ENCODE peak calls at places on chromosomes 2 and 18, in nine cellular contexts. X is esophagus muscularis mucosa, J is ovary, U is A549, E is heart left ventricle, G is transverse colon, N is right lobe of liver, S is adrenal gland, A is HCT116. R is an unnamed sample.

GRCh38 chr18:30623401-30624065 is 419.0 kb downstream of the DSC3 start:
- DNase-seq in X (no peak), J (no peak), U (no peak), E (no peak), G (no peak), N (no peak), S (no peak), A (no peak), R (no peak)

GRCh38 chr18:71529708-71530303 is 1014.3 kb downstream of the CBLN2 start:
- DNase-seq in X (no peak), J (no peak), U (no peak), E (no peak), G (no peak), N (no peak), S (no peak), A (no peak), R (no peak)

GRCh38 chr2:35989523-35989922 is 366.1 kb upstream of the CRIM1 start:
- DNase-seq in X (no peak), J (no peak), U (peak; percentile 29), E (no peak), G (no peak), N (no peak), S (no peak), A (no peak), R (no peak)

GRCh38 chr18:72942766-72943165 is 75.0 kb upstream of the NETO1 start:
- DNase-seq in X (no peak), J (no peak), U (no peak), E (no peak), G (no peak), N (no peak), S (no peak), A (no peak), R (no peak)

GRCh38 chr2:237305579-237305978 is 108.4 kb downstream of the COL6A3 start:
- DNase-seq in X (no peak), J (no peak), U (no peak), E (no peak), G (no peak), N (no peak), S (no peak), A (no peak), R (no peak)

GRCh38 chr2:154261473-154262027 is 389.8 kb downstream of the GALNT13 start:
- DNase-seq in X (no peak), J (no peak), U (no peak), E (no peak), G (no peak), N (no peak), S (no peak), A (no peak), R (no peak)

GRCh38 chr2:3465844-3466481 is 53.4 kb downstream of the ADI1 start:
- DNase-seq in X (no peak), J (no peak), U (peak; percentile 52), E (no peak), G (no peak), N (no peak), S (peak; percentile 56), A (no peak), R (no peak)

GRCh38 chr2:44771510-44771909 is 170.0 kb upstream of the SIX3 start:
- DNase-seq in X (no peak), J (no peak), U (no peak), E (no peak), G (no peak), N (no peak), S (no peak), A (no peak), R (no peak)

GRCh38 chr2:215105607-215106354 is 32.6 kb downstream of the ABCA12 start:
- DNase-seq in X (no peak), J (no peak), U (peak; percentile 5), E (no peak), G (no peak), N (no peak), S (no peak), A (no peak), R (no peak)

GRCh38 chr2:85470850-85471800 is 52.6 kb downstream of the SH2D6 start:
- DNase-seq in X (no peak), J (peak; percentile 48), U (peak; percentile 85), E (no peak), G (peak; percentile 60), N (peak; percentile 75), S (no peak), A (no peak), R (no peak)

GRCh38 chr18:7300971-7301553 is 70.2 kb downstream of the LRRC30 start:
- DNase-seq in X (no peak), J (no peak), U (no peak), E (no peak), G (no peak), N (no peak), S (no peak), A (no peak), R (no peak)

GRCh38 chr18:51522338-51522737 is 324.9 kb upstream of the MEX3C start:
- DNase-seq in X (peak; percentile 91), J (no peak), U (no peak), E (no peak), G (no peak), N (no peak), S (no peak), A (no peak), R (no peak)

GRCh38 chr18:23877371-23877770 is 137.2 kb upstream of the TTC39C start:
- DNase-seq in X (no peak), J (no peak), U (no peak), E (no peak), G (no peak), N (no peak), S (no peak), A (no peak), R (no peak)

GRCh38 chr18:68220458-68220857 is 494.4 kb downstream of the TMX3 start:
- DNase-seq in X (no peak), J (no peak), U (no peak), E (no peak), G (no peak), N (no peak), S (no peak), A (no peak), R (no peak)

GRCh38 chr18:76498064-76498463 is 3.0 kb upstream of the ZNF516 start:
- DNase-seq in X (no peak), J (no peak), U (no peak), E (no peak), G (no peak), N (no peak), S (no peak), A (no peak), R (no peak)

GRCh38 chr18:48949051-48949605 is 1.6 kb downstream of the SMAD7 start:
- DNase-seq in X (no peak), J (peak; percentile 67), U (no peak), E (peak; percentile 69), G (peak; percentile 82), N (peak; percentile 59), S (peak; percentile 54), A (no peak), R (no peak)

GRCh38 chr2:149000168-149000938 is 38.1 kb upstream of the LYPD6B start:
- DNase-seq in X (no peak), J (no peak), U (no peak), E (no peak), G (no peak), N (no peak), S (no peak), A (no peak), R (no peak)

GRCh38 chr2:96470636-96471035 is 34.5 kb downstream of the NEURL3 start:
- DNase-seq in X (no peak), J (peak; percentile 59), U (peak; percentile 55), E (peak; percentile 57), G (peak; percentile 59), N (peak; percentile 74), S (peak; percentile 56), A (no peak), R (no peak)

GRCh38 chr2:42693013-42693575 is 70.8 kb downstream of the OXER1 start:
- DNase-seq in X (no peak), J (no peak), U (no peak), E (no peak), G (no peak), N (no peak), S (no peak), A (no peak), R (no peak)

GRCh38 chr2:207836526-207837133 is 66.9 kb upstream of the FZD5 start:
- DNase-seq in X (no peak), J (no peak), U (no peak), E (peak; percentile 50), G (peak; percentile 55), N (no peak), S (peak; percentile 51), A (no peak), R (no peak)

DNA sequence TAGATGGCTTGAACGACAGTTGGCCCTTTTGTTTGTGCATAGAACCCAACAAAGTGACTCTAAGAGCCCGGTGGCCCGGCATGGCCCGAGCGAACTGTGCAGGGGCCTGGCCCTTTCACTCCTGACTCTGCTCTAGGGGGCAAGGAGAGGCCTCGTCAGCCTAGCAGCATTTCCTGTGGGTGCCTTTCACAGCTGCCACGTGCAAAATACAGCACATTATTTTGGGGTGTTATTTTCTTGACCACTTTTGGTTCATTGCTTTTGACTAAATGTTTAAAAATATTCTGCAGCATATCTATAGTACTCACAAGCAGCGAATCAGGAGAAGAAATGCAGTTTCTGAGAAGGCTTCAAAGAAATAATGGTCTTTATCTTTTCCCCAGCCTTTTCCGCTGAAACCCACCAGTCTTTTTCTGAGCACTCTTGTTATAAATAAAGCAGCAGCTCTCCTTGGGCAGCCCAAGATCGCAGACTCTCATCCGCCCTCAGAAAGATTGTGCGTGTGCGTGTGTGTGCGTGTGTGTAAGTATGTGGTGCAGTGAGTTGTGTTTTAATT is 31.3 kb downstream of the DGKD start:
- DNase-seq in X (no peak), J (no peak), U (no peak), E (no peak), G (no peak), N (no peak), S (no peak), A (no peak), R (no peak)
- TF ChIP-seq POLR2A in X (no peak), J (no peak), U (no peak), E (no peak), G (no peak), N (no peak), S (no peak), A (no peak), R (no peak)

DNA sequence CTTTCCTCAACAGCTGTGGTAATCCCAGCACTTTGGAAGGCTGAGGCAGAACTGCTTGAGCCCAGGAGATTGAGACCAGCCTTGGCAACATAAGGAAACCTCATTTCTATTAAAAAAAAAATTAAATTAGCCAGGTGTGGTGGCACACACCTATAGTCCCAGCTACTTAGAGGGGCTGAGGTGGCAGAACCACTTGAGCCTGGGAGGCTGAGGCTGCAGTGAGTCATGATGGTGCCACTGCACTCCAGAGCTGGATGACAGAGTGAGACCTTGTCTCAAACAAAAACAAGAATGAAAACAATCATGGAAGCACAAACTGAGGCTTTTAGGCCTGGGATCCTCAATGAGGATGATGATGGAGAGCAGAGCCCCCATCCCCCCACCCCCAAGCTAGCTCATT is 19.8 kb downstream of the GAREM1 start:
- DNase-seq in X (no peak), J (no peak), U (no peak), E (no peak), G (no peak), N (no peak), S (peak; percentile 64), A (no peak), R (no peak)
- H3K4me3 ChIP-seq in X (no peak overlapping the region), J (no peak overlapping the region), U (no peak overlapping the region), E (no peak overlapping the region), G (no peak overlapping the region), N (no peak overlapping the region), S (no peak overlapping the region), A (no peak overlapping the region), R (no peak overlapping the region)

GRCh38 chr2:200888719-200889625 is at the start of the genes NIF3L1 and PPIL3:
- DNase-seq in X (peak; percentile 99), J (peak; percentile 96), U (peak; percentile 99), E (peak; percentile 96), G (peak; percentile 97), N (peak; percentile 96), S (peak; percentile 98), A (peak; percentile 99), R (peak; percentile 89)
- TF ChIP-seq CTCF in X (no peak), J (no peak), U (no peak), E (no peak), G (no peak), N (no peak), S (no peak), A (no peak), R (no peak)

GRCh38 chr18:31942999-31943894 is at the start of gene TRAPPC8:
- DNase-seq in X (peak; percentile 99), J (peak; percentile 97), U (peak; percentile 97), E (peak; percentile 98), G (peak; percentile 99), N (peak; percentile 99), S (peak; percentile 100), A (peak; percentile 96), R (peak; percentile 97)
- TF ChIP-seq POLR2A in X (peak; percentile 11), J (no peak), U (peak; percentile 55), E (no peak), G (peak; percentile 61), N (peak; percentile 78), S (peak; percentile 83), A (peak; percentile 73), R (peak; percentile 9)